ENCODE peak calls at places on chromosomes 5 and 9, in six cellular contexts. D is globus pallidus, Y is NCI-H1105 treated with DMSO at 0.1 percent for 48 hours, H is substantia nigra, C is spleen, I is mucosa of gallbladder. W is an unnamed sample.

GRCh38 chr5:106530150-106530549 is 1140.6 kb downstream of the EFNA5 start:
- DNase-seq in C (no peak), D (no peak), I (no peak), H (no peak), Y (no peak), W (no peak)

GRCh38 chr5:148839960-148840359 is 13.5 kb downstream of the ADRB2 start:
- DNase-seq in H (no peak), D (no peak), Y (no peak), C (no peak), I (no peak), W (no peak)

GRCh38 chr5:1701194-1701593 is 98.4 kb downstream of the MRPL36 start:
- DNase-seq in D (no peak), C (no peak), H (no peak), I (no peak), Y (no peak), W (no peak)

GRCh38 chr9:87516222-87516930 is 18.7 kb downstream of the DAPK1 start:
- DNase-seq in Y (no peak), C (peak), D (no peak), H (no peak), I (peak), W (no peak)

GRCh38 chr5:10588109-10588775 is 24.4 kb downstream of the ANKRD33B start:
- DNase-seq in H (no peak), C (no peak), D (no peak), Y (no peak), I (no peak), W (no peak)

GRCh38 chr5:135887447-135887864 is 8.2 kb downstream of the IL9 start:
- DNase-seq in H (peak), D (peak), C (no peak), I (peak), Y (peak), W (no peak)

GRCh38 chr5:141513021-141513626 is 24.2 kb downstream of the PCDHGC5 start:
- DNase-seq in C (peak), Y (peak), I (no peak), D (no peak), H (no peak), W (no peak)

GRCh38 chr5:130126748-130127147 is 222.5 kb downstream of the CHSY3 start:
- DNase-seq in D (no peak), H (no peak), Y (no peak), C (no peak), I (no peak), W (no peak)

GRCh38 chr5:77560677-77561263 is 68.7 kb upstream of the WDR41 start:
- DNase-seq in H (no peak), D (peak), I (no peak), C (no peak), Y (peak), W (no peak)

GRCh38 chr9:76667521-76667957 is 96.7 kb upstream of the PCA3 start:
- DNase-seq in C (no peak), D (no peak), H (no peak), I (no peak), Y (no peak), W (no peak)

GRCh38 chr9:136686794-136687711 is at the start of gene AGPAT2:
- DNase-seq in C (peak), D (no peak), H (peak), I (no peak), Y (peak), W (no peak)

GRCh38 chr5:61905635-61906034 is 400.4 kb upstream of the KIF2A start:
- DNase-seq in I (peak), C (no peak), H (no peak), Y (no peak), D (no peak), W (no peak)

GRCh38 chr9:137380171-137380570 is 42.8 kb downstream of the EXD3 start:
- DNase-seq in H (no peak), I (no peak), D (no peak), C (no peak), Y (no peak), W (no peak)

GRCh38 chr9:130920233-130920632 is 18.8 kb downstream of the FIBCD1 start:
- DNase-seq in D (no peak), C (no peak), H (no peak), Y (no peak), I (no peak), W (no peak)

GRCh38 chr9:124849801-124850200 is 3.5 kb upstream of the WDR38 start:
- DNase-seq in I (no peak), C (no peak), H (no peak), Y (no peak), D (no peak), W (no peak)

GRCh38 chr5:152086668-152087067 is 162.0 kb upstream of the GLRA1 start:
- DNase-seq in D (no peak), I (no peak), Y (no peak), H (no peak), C (no peak), W (no peak)

GRCh38 chr5:39765381-39765780 is 340.6 kb upstream of the DAB2 start:
- DNase-seq in C (no peak), Y (no peak), I (no peak), H (no peak), D (no peak), W (no peak)

GRCh38 chr5:127967983-127968592 is 115.5 kb upstream of the SLC12A2 start:
- DNase-seq in H (no peak), I (no peak), Y (no peak), C (no peak), D (no peak), W (no peak)

GRCh38 chr9:89405832-89406231 is 87.5 kb downstream of the SECISBP2 start:
- DNase-seq in Y (no peak), I (no peak), C (peak), D (peak), H (no peak), W (no peak)

GRCh38 chr5:34656001-34656699 is at the start of gene RAI14:
- DNase-seq in H (peak), D (peak), I (peak), C (peak), Y (peak), W (peak)

GRCh38 chr5:145347026-145347616 is 488.0 kb downstream of the PRELID2 start:
- DNase-seq in I (no peak), C (no peak), H (no peak), Y (no peak), D (no peak), W (no peak)

GRCh38 chr5:146233441-146233840 is 30.0 kb downstream of the RBM27 start:
- DNase-seq in D (no peak), I (no peak), H (no peak), Y (no peak), C (no peak), W (no peak)

GRCh38 chr5:138911441-138911840 is 36.3 kb upstream of the LRRTM2 start:
- DNase-seq in D (no peak), Y (no peak), C (no peak), I (no peak), H (no peak), W (no peak)

GRCh38 chr9:81562221-81563019 is 126.9 kb downstream of the TLE1 start:
- DNase-seq in I (peak), Y (no peak), D (no peak), H (no peak), C (no peak), W (no peak)

GRCh38 chr9:38172601-38173000 is 103.6 kb upstream of the SHB start:
- DNase-seq in Y (no peak), C (no peak), D (no peak), I (no peak), H (no peak), W (no peak)

GRCh38 chr9:21294904-21295538 is 10.1 kb downstream of the IFNA5 start:
- DNase-seq in H (no peak), Y (no peak), I (no peak), C (no peak), D (no peak), W (no peak)

GRCh38 chr5:82244854-82245635 is 33.1 kb downstream of the RPS23 start:
- DNase-seq in H (no peak), I (no peak), D (peak), C (no peak), Y (no peak), W (no peak)

GRCh38 chr9:133701321-133701980 is 36.7 kb downstream of the SARDH start:
- DNase-seq in D (peak), C (peak), Y (peak), I (no peak), H (no peak), W (no peak)

GRCh38 chr5:132812949-132813598 is at the start of gene SOWAHA:
- DNase-seq in I (no peak), C (no peak), Y (peak), D (no peak), H (peak), W (no peak)

GRCh38 chr5:140576776-140577201 is 12.2 kb downstream of the SLC35A4 start:
- DNase-seq in D (no peak), H (no peak), C (no peak), Y (no peak), I (no peak), W (no peak)

GRCh38 chr5:13987843-13988464 is 43.5 kb upstream of the DNAH5 start:
- DNase-seq in Y (peak), C (no peak), H (peak), D (peak), I (no peak), W (peak)

W was measured in omental fat pad.